ENCODE peak calls at places on chromosomes 7 and 10, in nine cellular contexts. One of them, this sample, is unnamed.

GRCh38 chr7:100493476-100494264 is 9.9 kb downstream of the NYAP1 start:
- DNase-seq in A549: no peak
- DNase-seq in ovary: no peak
- DNase-seq in sigmoid colon: no peak
- DNase-seq in transverse colon: peak; percentile 61
- DNase-seq in K562: peak; percentile 65
- DNase-seq in suprapubic skin: no peak
- DNase-seq in H1: peak; percentile 73
- DNase-seq in upper lobe of left lung: no peak
- DNase-seq in this sample: no peak

GRCh38 chr7:47520408-47520807 is 61.5 kb downstream of the TNS3 start:
- DNase-seq in A549: no peak
- DNase-seq in ovary: peak; percentile 87
- DNase-seq in sigmoid colon: peak; percentile 92
- DNase-seq in transverse colon: peak; percentile 52
- DNase-seq in K562: no peak
- DNase-seq in suprapubic skin: peak; percentile 90
- DNase-seq in H1: no peak
- DNase-seq in upper lobe of left lung: peak; percentile 52
- DNase-seq in this sample: peak; percentile 82

GRCh38 chr7:101598422-101598957 is 30.6 kb downstream of the MYL10 start:
- DNase-seq in A549: no peak
- DNase-seq in ovary: no peak
- DNase-seq in sigmoid colon: no peak
- DNase-seq in transverse colon: peak; percentile 89
- DNase-seq in K562: no peak
- DNase-seq in suprapubic skin: no peak
- DNase-seq in H1: no peak
- DNase-seq in upper lobe of left lung: peak; percentile 91
- DNase-seq in this sample: no peak

GRCh38 chr7:676246-676971 is 50.1 kb upstream of the DNAAF5 start:
- DNase-seq in A549: no peak
- DNase-seq in ovary: no peak
- DNase-seq in sigmoid colon: peak; percentile 46
- DNase-seq in transverse colon: no peak
- DNase-seq in K562: no peak
- DNase-seq in suprapubic skin: no peak
- DNase-seq in H1: no peak
- DNase-seq in upper lobe of left lung: no peak
- DNase-seq in this sample: no peak

GRCh38 chr7:32163141-32163806 is 93.1 kb upstream of the PDE1C start:
- DNase-seq in A549: peak; percentile 54
- DNase-seq in ovary: peak; percentile 30
- DNase-seq in sigmoid colon: peak; percentile 69
- DNase-seq in transverse colon: peak; percentile 26
- DNase-seq in K562: no peak
- DNase-seq in suprapubic skin: no peak
- DNase-seq in H1: no peak
- DNase-seq in upper lobe of left lung: no peak
- DNase-seq in this sample: peak; percentile 23

GRCh38 chr7:159088016-159088865 is 56.4 kb downstream of the VIPR2 start:
- DNase-seq in A549: no peak
- DNase-seq in ovary: no peak
- DNase-seq in sigmoid colon: peak; percentile 30
- DNase-seq in transverse colon: peak; percentile 2
- DNase-seq in K562: no peak
- DNase-seq in suprapubic skin: no peak
- DNase-seq in H1: peak; percentile 36
- DNase-seq in upper lobe of left lung: peak; percentile 14
- DNase-seq in this sample: no peak

GRCh38 chr10:79069325-79070090 is 742 bp downstream of the ZMIZ1 start:
- DNase-seq in A549: peak; percentile 54
- DNase-seq in ovary: peak; percentile 61
- DNase-seq in sigmoid colon: peak; percentile 81
- DNase-seq in transverse colon: peak; percentile 64
- DNase-seq in K562: peak; percentile 81
- DNase-seq in suprapubic skin: no peak
- DNase-seq in H1: no peak
- DNase-seq in upper lobe of left lung: peak; percentile 73
- DNase-seq in this sample: no peak

GRCh38 chr7:158076656-158077055 is 511.0 kb downstream of the PTPRN2 start:
- DNase-seq in A549: no peak
- DNase-seq in ovary: no peak
- DNase-seq in sigmoid colon: no peak
- DNase-seq in transverse colon: no peak
- DNase-seq in K562: no peak
- DNase-seq in suprapubic skin: no peak
- DNase-seq in H1: no peak
- DNase-seq in upper lobe of left lung: no peak
- DNase-seq in this sample: no peak

GRCh38 chr10:47364366-47364765 is 16.2 kb downstream of the RBP3 start:
- DNase-seq in A549: no peak
- DNase-seq in ovary: no peak
- DNase-seq in sigmoid colon: no peak
- DNase-seq in transverse colon: no peak
- DNase-seq in K562: no peak
- DNase-seq in suprapubic skin: peak; percentile 16
- DNase-seq in H1: no peak
- DNase-seq in upper lobe of left lung: no peak
- DNase-seq in this sample: no peak

GRCh38 chr7:90111-91063 is 102.0 kb upstream of the FAM20C start:
- DNase-seq in A549: no peak
- DNase-seq in ovary: peak; percentile 9
- DNase-seq in sigmoid colon: peak; percentile 65
- DNase-seq in transverse colon: no peak
- DNase-seq in K562: no peak
- DNase-seq in suprapubic skin: no peak
- DNase-seq in H1: peak; percentile 37
- DNase-seq in upper lobe of left lung: peak; percentile 27
- DNase-seq in this sample: no peak

GRCh38 chr10:119531067-119531466 is 11.5 kb downstream of the RGS10 start:
- DNase-seq in A549: no peak
- DNase-seq in ovary: no peak
- DNase-seq in sigmoid colon: peak; percentile 26
- DNase-seq in transverse colon: no peak
- DNase-seq in K562: no peak
- DNase-seq in suprapubic skin: no peak
- DNase-seq in H1: no peak
- DNase-seq in upper lobe of left lung: no peak
- DNase-seq in this sample: no peak

GRCh38 chr7:136526408-136527105 is 341.9 kb upstream of the CHRM2 start:
- DNase-seq in A549: no peak
- DNase-seq in ovary: no peak
- DNase-seq in sigmoid colon: no peak
- DNase-seq in transverse colon: no peak
- DNase-seq in K562: no peak
- DNase-seq in suprapubic skin: no peak
- DNase-seq in H1: no peak
- DNase-seq in upper lobe of left lung: no peak
- DNase-seq in this sample: no peak

GRCh38 chr7:84786073-84786472 is 400.8 kb downstream of the SEMA3D start:
- DNase-seq in A549: no peak
- DNase-seq in ovary: no peak
- DNase-seq in sigmoid colon: no peak
- DNase-seq in transverse colon: no peak
- DNase-seq in K562: no peak
- DNase-seq in suprapubic skin: no peak
- DNase-seq in H1: no peak
- DNase-seq in upper lobe of left lung: no peak
- DNase-seq in this sample: no peak

GRCh38 chr7:4211261-4211660 is 470.8 kb upstream of the FOXK1 start:
- DNase-seq in A549: no peak
- DNase-seq in ovary: no peak
- DNase-seq in sigmoid colon: no peak
- DNase-seq in transverse colon: no peak
- DNase-seq in K562: no peak
- DNase-seq in suprapubic skin: no peak
- DNase-seq in H1: no peak
- DNase-seq in upper lobe of left lung: no peak
- DNase-seq in this sample: no peak

GRCh38 chr10:89207801-89208551 is 859 bp upstream of the CH25H start:
- DNase-seq in A549: peak; percentile 19
- DNase-seq in ovary: peak; percentile 58
- DNase-seq in sigmoid colon: peak; percentile 78
- DNase-seq in transverse colon: peak; percentile 33
- DNase-seq in K562: no peak
- DNase-seq in suprapubic skin: peak; percentile 69
- DNase-seq in H1: peak; percentile 74
- DNase-seq in upper lobe of left lung: peak; percentile 56
- DNase-seq in this sample: no peak

GRCh38 chr7:94394058-94394398 is 667 bp upstream of the COL1A2 start:
- DNase-seq in A549: no peak
- DNase-seq in ovary: peak; percentile 43
- DNase-seq in sigmoid colon: peak; percentile 73
- DNase-seq in transverse colon: no peak
- DNase-seq in K562: no peak
- DNase-seq in suprapubic skin: no peak
- DNase-seq in H1: peak; percentile 79
- DNase-seq in upper lobe of left lung: no peak
- DNase-seq in this sample: no peak

GRCh38 chr7:151485006-151485732 is 34.5 kb downstream of the RHEB start:
- DNase-seq in A549: no peak
- DNase-seq in ovary: no peak
- DNase-seq in sigmoid colon: no peak
- DNase-seq in transverse colon: no peak
- DNase-seq in K562: peak; percentile 56
- DNase-seq in suprapubic skin: no peak
- DNase-seq in H1: no peak
- DNase-seq in upper lobe of left lung: no peak
- DNase-seq in this sample: no peak

GRCh38 chr7:127819975-127820778 is 168.2 kb downstream of the SND1 start:
- DNase-seq in A549: no peak
- DNase-seq in ovary: no peak
- DNase-seq in sigmoid colon: no peak
- DNase-seq in transverse colon: no peak
- DNase-seq in K562: peak; percentile 40
- DNase-seq in suprapubic skin: no peak
- DNase-seq in H1: no peak
- DNase-seq in upper lobe of left lung: no peak
- DNase-seq in this sample: no peak

GRCh38 chr10:12062754-12063482 is 5.8 kb upstream of the DHTKD1 start:
- DNase-seq in A549: no peak
- DNase-seq in ovary: no peak
- DNase-seq in sigmoid colon: no peak
- DNase-seq in transverse colon: no peak
- DNase-seq in K562: no peak
- DNase-seq in suprapubic skin: no peak
- DNase-seq in H1: no peak
- DNase-seq in upper lobe of left lung: no peak
- DNase-seq in this sample: no peak

GRCh38 chr10:12068467-12069269 is at the start of gene DHTKD1:
- DNase-seq in A549: peak; percentile 99
- DNase-seq in ovary: peak; percentile 99
- DNase-seq in sigmoid colon: peak; percentile 99
- DNase-seq in transverse colon: peak; percentile 99
- DNase-seq in K562: peak; percentile 99
- DNase-seq in suprapubic skin: peak; percentile 99
- DNase-seq in H1: peak; percentile 99
- DNase-seq in upper lobe of left lung: peak; percentile 99
- DNase-seq in this sample: peak; percentile 97

GRCh38 chr10:12061124-12061523 is 7.6 kb upstream of the DHTKD1 start:
- DNase-seq in A549: no peak
- DNase-seq in ovary: no peak
- DNase-seq in sigmoid colon: no peak
- DNase-seq in transverse colon: no peak
- DNase-seq in K562: no peak
- DNase-seq in suprapubic skin: peak; percentile 3
- DNase-seq in H1: no peak
- DNase-seq in upper lobe of left lung: no peak
- DNase-seq in this sample: no peak

GRCh38 chr10:12067336-12067735 is 1.4 kb upstream of the DHTKD1 start:
- DNase-seq in A549: no peak
- DNase-seq in ovary: no peak
- DNase-seq in sigmoid colon: no peak
- DNase-seq in transverse colon: no peak
- DNase-seq in K562: no peak
- DNase-seq in suprapubic skin: no peak
- DNase-seq in H1: no peak
- DNase-seq in upper lobe of left lung: no peak
- DNase-seq in this sample: no peak

GRCh38 chr10:12063483-12063818 is 5.3 kb upstream of the DHTKD1 start:
- DNase-seq in A549: no peak
- DNase-seq in ovary: no peak
- DNase-seq in sigmoid colon: no peak
- DNase-seq in transverse colon: no peak
- DNase-seq in K562: peak; percentile 24
- DNase-seq in suprapubic skin: no peak
- DNase-seq in H1: no peak
- DNase-seq in upper lobe of left lung: no peak
- DNase-seq in this sample: no peak
- TF ChIP-seq POLR2A in A549: no peak
- TF ChIP-seq POLR2A in ovary: no peak
- TF ChIP-seq POLR2A in sigmoid colon: no peak
- TF ChIP-seq POLR2A in transverse colon: no peak
- TF ChIP-seq POLR2A in K562: no peak
- TF ChIP-seq POLR2A in suprapubic skin: no peak
- TF ChIP-seq POLR2A in H1: no peak
- TF ChIP-seq POLR2A in upper lobe of left lung: no peak
- TF ChIP-seq POLR2A in this sample: no peak

GRCh38 chr10:8063128-8063908 is 8.8 kb downstream of the GATA3 start:
- DNase-seq in A549: no peak
- DNase-seq in ovary: no peak
- DNase-seq in sigmoid colon: no peak
- DNase-seq in transverse colon: no peak
- DNase-seq in K562: no peak
- DNase-seq in suprapubic skin: no peak
- DNase-seq in H1: no peak
- DNase-seq in upper lobe of left lung: no peak
- DNase-seq in this sample: no peak
- TF ChIP-seq EP300 in A549: no peak
- TF ChIP-seq EP300 in ovary: no peak
- TF ChIP-seq EP300 in sigmoid colon: no peak
- TF ChIP-seq EP300 in transverse colon: no peak
- TF ChIP-seq EP300 in K562: no peak
- TF ChIP-seq EP300 in suprapubic skin: no peak
- TF ChIP-seq EP300 in H1: no peak
- TF ChIP-seq EP300 in upper lobe of left lung: no peak
- TF ChIP-seq EP300 in this sample: no peak

DNA sequence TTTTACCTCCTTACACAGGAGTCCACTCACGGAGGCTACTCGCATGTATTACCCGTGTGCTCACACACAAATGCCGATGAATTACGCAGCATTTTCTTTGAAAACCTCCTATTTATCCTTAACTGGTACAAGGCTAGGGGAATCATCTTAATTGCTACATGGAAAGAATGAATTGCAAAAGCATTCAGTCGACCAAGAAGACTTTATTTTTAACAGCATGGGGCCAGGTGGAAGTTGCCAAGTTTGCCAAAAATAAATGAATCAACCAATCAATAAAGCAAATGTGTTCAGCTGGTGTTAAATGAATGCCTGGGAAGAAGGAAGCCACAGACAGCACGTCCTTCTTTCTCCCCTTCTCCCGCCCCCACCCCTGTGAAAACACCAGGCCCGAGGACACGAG is 55.8 kb downstream of the CTBP2 start:
- DNase-seq in A549: no peak
- DNase-seq in ovary: no peak
- DNase-seq in sigmoid colon: peak; percentile 6
- DNase-seq in transverse colon: no peak
- DNase-seq in K562: no peak
- DNase-seq in suprapubic skin: no peak
- DNase-seq in H1: no peak
- DNase-seq in upper lobe of left lung: no peak
- DNase-seq in this sample: no peak
- H3K4me1 ChIP-seq in A549: peaks cover 24% of the 10 kb centered on the region
- H3K4me1 ChIP-seq in ovary: peaks cover 11% of the 10 kb centered on the region
- H3K4me1 ChIP-seq in sigmoid colon: peaks cover 9% of the 10 kb centered on the region
- H3K4me1 ChIP-seq in transverse colon: peaks cover 25% of the 10 kb centered on the region
- H3K4me1 ChIP-seq in K562: no peaks in the 10 kb centered on the region
- H3K4me1 ChIP-seq in suprapubic skin: peaks cover 13% of the 10 kb centered on the region
- H3K4me1 ChIP-seq in H1: peaks cover 43% of the 10 kb centered on the region
- H3K4me1 ChIP-seq in upper lobe of left lung: peaks cover 26% of the 10 kb centered on the region
- H3K4me1 ChIP-seq in this sample: no peaks in the 10 kb centered on the region

GRCh38 chr7:132049462-132050304 is 493.3 kb upstream of the PODXL start:
- DNase-seq in A549: peak; percentile 37
- DNase-seq in ovary: no peak
- DNase-seq in sigmoid colon: no peak
- DNase-seq in transverse colon: peak; percentile 58
- DNase-seq in K562: peak; percentile 57
- DNase-seq in suprapubic skin: no peak
- DNase-seq in H1: peak; percentile 86
- DNase-seq in upper lobe of left lung: no peak
- DNase-seq in this sample: no peak
- TF ChIP-seq POLR2A in A549: no peak
- TF ChIP-seq POLR2A in ovary: no peak
- TF ChIP-seq POLR2A in sigmoid colon: no peak
- TF ChIP-seq POLR2A in transverse colon: no peak
- TF ChIP-seq POLR2A in K562: no peak
- TF ChIP-seq POLR2A in suprapubic skin: no peak
- TF ChIP-seq POLR2A in H1: no peak
- TF ChIP-seq POLR2A in upper lobe of left lung: no peak
- TF ChIP-seq POLR2A in this sample: no peak

This sample was measured in tibial nerve.